ENCODE peak calls at places on chromosomes 11 and 22, in six cellular contexts. One of them, this sample, is unnamed.

GRCh38 chr11:8250446-8250845 is 13.2 kb downstream of the LMO1 start:
- DNase-seq in A549: no peak
- DNase-seq in astrocyte of the spinal cord: no peak
- DNase-seq in OCI-LY7: no peak
- DNase-seq in breast epithelium: peak; percentile 28
- DNase-seq in epithelial cell of esophagus: no peak
- DNase-seq in this sample: no peak

GRCh38 chr11:66020618-66021357 is 5.5 kb downstream of the CATSPER1 start:
- DNase-seq in astrocyte of the spinal cord: peak; percentile 70
- DNase-seq in A549: peak; percentile 64
- DNase-seq in epithelial cell of esophagus: peak; percentile 74
- DNase-seq in OCI-LY7: no peak
- DNase-seq in breast epithelium: no peak
- DNase-seq in this sample: no peak

GRCh38 chr11:1793091-1793490 is 29.4 kb upstream of the CTSD start:
- DNase-seq in A549: no peak
- DNase-seq in epithelial cell of esophagus: no peak
- DNase-seq in breast epithelium: no peak
- DNase-seq in OCI-LY7: no peak
- DNase-seq in astrocyte of the spinal cord: peak; percentile 36
- DNase-seq in this sample: no peak

GRCh38 chr11:45554230-45554967 is 111.0 kb downstream of the CHST1 start:
- DNase-seq in OCI-LY7: no peak
- DNase-seq in epithelial cell of esophagus: no peak
- DNase-seq in breast epithelium: no peak
- DNase-seq in astrocyte of the spinal cord: no peak
- DNase-seq in A549: no peak
- DNase-seq in this sample: no peak

GRCh38 chr11:111540114-111540920 is at the start of gene LAYN:
- DNase-seq in breast epithelium: peak; percentile 63
- DNase-seq in OCI-LY7: no peak
- DNase-seq in astrocyte of the spinal cord: peak; percentile 61
- DNase-seq in A549: no peak
- DNase-seq in epithelial cell of esophagus: peak; percentile 46
- DNase-seq in this sample: no peak

GRCh38 chr11:130403301-130403804 is 25.1 kb downstream of the ADAMTS8 start:
- DNase-seq in astrocyte of the spinal cord: peak; percentile 87
- DNase-seq in OCI-LY7: no peak
- DNase-seq in breast epithelium: no peak
- DNase-seq in epithelial cell of esophagus: peak; percentile 97
- DNase-seq in A549: no peak
- DNase-seq in this sample: peak; percentile 81

GRCh38 chr11:132874638-132875037 is 657.7 kb downstream of the OPCML start:
- DNase-seq in OCI-LY7: no peak
- DNase-seq in A549: no peak
- DNase-seq in epithelial cell of esophagus: peak; percentile 85
- DNase-seq in breast epithelium: no peak
- DNase-seq in astrocyte of the spinal cord: peak; percentile 88
- DNase-seq in this sample: peak; percentile 81

GRCh38 chr11:44179173-44179572 is 83.7 kb downstream of the EXT2 start:
- DNase-seq in OCI-LY7: no peak
- DNase-seq in A549: no peak
- DNase-seq in epithelial cell of esophagus: no peak
- DNase-seq in astrocyte of the spinal cord: peak; percentile 17
- DNase-seq in breast epithelium: no peak
- DNase-seq in this sample: no peak

GRCh38 chr11:100903284-100903683 is 216.2 kb downstream of the ARHGAP42 start:
- DNase-seq in epithelial cell of esophagus: no peak
- DNase-seq in A549: no peak
- DNase-seq in breast epithelium: no peak
- DNase-seq in OCI-LY7: no peak
- DNase-seq in astrocyte of the spinal cord: no peak
- DNase-seq in this sample: no peak

GRCh38 chr11:62792193-62792575 is 378 bp upstream of the TMEM223 start:
- DNase-seq in astrocyte of the spinal cord: no peak
- DNase-seq in epithelial cell of esophagus: no peak
- DNase-seq in OCI-LY7: no peak
- DNase-seq in breast epithelium: no peak
- DNase-seq in A549: no peak
- DNase-seq in this sample: no peak

GRCh38 chr11:111777094-111778046 is 11.2 kb upstream of the PPP2R1B start:
- DNase-seq in epithelial cell of esophagus: peak; percentile 77
- DNase-seq in astrocyte of the spinal cord: peak; percentile 84
- DNase-seq in A549: peak; percentile 47
- DNase-seq in OCI-LY7: peak; percentile 87
- DNase-seq in breast epithelium: no peak
- DNase-seq in this sample: peak; percentile 65

DNA sequence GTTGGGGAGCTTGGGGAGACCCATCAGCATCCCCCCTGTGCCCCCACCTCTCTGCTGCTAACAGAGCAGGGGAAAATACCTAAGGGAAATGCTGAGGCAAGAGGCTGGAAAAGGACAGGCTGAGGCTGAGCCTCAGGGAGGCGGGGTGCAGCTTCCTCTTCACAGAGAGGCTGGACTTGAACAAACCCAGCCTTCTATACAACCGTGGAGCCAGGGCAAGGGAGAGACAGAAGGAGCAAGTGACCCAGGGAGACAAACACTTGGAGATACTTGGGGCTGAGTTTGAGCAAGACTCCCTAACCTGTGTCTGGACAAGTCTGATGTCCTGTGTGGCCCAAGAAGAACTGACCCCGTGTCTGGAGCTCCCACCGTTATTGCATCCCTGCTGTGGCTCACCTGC is at the start of gene SLCO2B1:
- DNase-seq in breast epithelium: no peak
- DNase-seq in epithelial cell of esophagus: peak; percentile 19
- DNase-seq in OCI-LY7: no peak
- DNase-seq in astrocyte of the spinal cord: no peak
- DNase-seq in A549: no peak
- DNase-seq in this sample: no peak
- H3K4me3 ChIP-seq in breast epithelium: peak within 1 kb of the TSS; percentile 48
- H3K4me3 ChIP-seq in epithelial cell of esophagus: no peak within 1 kb of the TSS
- H3K4me3 ChIP-seq in OCI-LY7: no peak within 1 kb of the TSS
- H3K4me3 ChIP-seq in astrocyte of the spinal cord: no peak within 1 kb of the TSS
- H3K4me3 ChIP-seq in A549: no peak within 1 kb of the TSS
- H3K4me3 ChIP-seq in this sample: no peak within 1 kb of the TSS

GRCh38 chr22:49350441-49351121 is 477.1 kb downstream of the BRD1 start:
- DNase-seq in OCI-LY7: peak; percentile 83
- DNase-seq in A549: no peak
- DNase-seq in epithelial cell of esophagus: no peak
- DNase-seq in breast epithelium: peak; percentile 27
- DNase-seq in astrocyte of the spinal cord: no peak
- DNase-seq in this sample: no peak
- TF ChIP-seq CTCF in OCI-LY7: peak; percentile 75
- TF ChIP-seq CTCF in A549: no peak
- TF ChIP-seq CTCF in epithelial cell of esophagus: no peak
- TF ChIP-seq CTCF in breast epithelium: no peak
- TF ChIP-seq CTCF in astrocyte of the spinal cord: no peak
- TF ChIP-seq CTCF in this sample: no peak

GRCh38 chr11:76233196-76233921 is 27.1 kb upstream of the WNT11 start:
- DNase-seq in epithelial cell of esophagus: no peak
- DNase-seq in breast epithelium: no peak
- DNase-seq in astrocyte of the spinal cord: no peak
- DNase-seq in OCI-LY7: no peak
- DNase-seq in A549: no peak
- DNase-seq in this sample: no peak

GRCh38 chr11:76234704-76235232 is 28.5 kb upstream of the WNT11 start:
- DNase-seq in astrocyte of the spinal cord: no peak
- DNase-seq in epithelial cell of esophagus: no peak
- DNase-seq in A549: peak; percentile 60
- DNase-seq in breast epithelium: no peak
- DNase-seq in OCI-LY7: peak; percentile 51
- DNase-seq in this sample: no peak

GRCh38 chr11:76232026-76232665 is 25.8 kb upstream of the WNT11 start:
- DNase-seq in epithelial cell of esophagus: no peak
- DNase-seq in A549: no peak
- DNase-seq in astrocyte of the spinal cord: no peak
- DNase-seq in OCI-LY7: peak; percentile 51
- DNase-seq in breast epithelium: no peak
- DNase-seq in this sample: no peak

GRCh38 chr11:76235233-76236091 is 29.2 kb upstream of the WNT11 start:
- DNase-seq in OCI-LY7: peak; percentile 94
- DNase-seq in A549: peak; percentile 98
- DNase-seq in astrocyte of the spinal cord: peak; percentile 95
- DNase-seq in epithelial cell of esophagus: peak; percentile 82
- DNase-seq in breast epithelium: peak; percentile 90
- DNase-seq in this sample: peak; percentile 86

GRCh38 chr11:76233936-76234703 is 27.8 kb upstream of the WNT11 start:
- DNase-seq in epithelial cell of esophagus: peak; percentile 28
- DNase-seq in OCI-LY7: peak; percentile 83
- DNase-seq in breast epithelium: no peak
- DNase-seq in A549: no peak
- DNase-seq in astrocyte of the spinal cord: peak; percentile 23
- DNase-seq in this sample: no peak
- H3K4me3 ChIP-seq in epithelial cell of esophagus: peak overlapping the region; percentile 76
- H3K4me3 ChIP-seq in OCI-LY7: peak overlapping the region; percentile 79
- H3K4me3 ChIP-seq in breast epithelium: peak overlapping the region; percentile 74
- H3K4me3 ChIP-seq in A549: peak overlapping the region; percentile 61
- H3K4me3 ChIP-seq in astrocyte of the spinal cord: peak overlapping the region; percentile 93
- H3K4me3 ChIP-seq in this sample: peak overlapping the region; percentile 81

DNA sequence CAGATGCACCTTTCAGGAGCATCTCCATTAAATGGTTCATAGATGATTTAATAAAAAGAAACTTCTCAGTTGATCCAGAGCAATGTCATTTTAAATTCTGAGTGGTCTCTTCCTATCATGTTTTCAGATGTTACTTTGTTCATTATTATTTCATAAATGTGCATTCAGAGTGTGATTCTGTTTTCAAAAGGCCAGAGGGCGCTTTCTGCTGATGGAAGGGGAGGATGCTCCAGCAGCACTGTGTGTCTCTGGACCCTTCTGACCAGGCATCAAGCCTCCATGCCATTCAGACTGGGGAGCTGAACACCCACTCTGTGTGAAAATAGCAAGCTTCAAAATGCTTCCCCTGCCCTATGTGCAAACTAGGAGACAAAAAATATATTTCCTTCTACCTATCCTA is 23.9 kb upstream of the CRTAM start:
- DNase-seq in astrocyte of the spinal cord: no peak
- DNase-seq in OCI-LY7: no peak
- DNase-seq in epithelial cell of esophagus: peak; percentile 11
- DNase-seq in A549: no peak
- DNase-seq in breast epithelium: no peak
- DNase-seq in this sample: no peak
- TF ChIP-seq CTCF in astrocyte of the spinal cord: peak; percentile 14
- TF ChIP-seq CTCF in OCI-LY7: peak; percentile 57
- TF ChIP-seq CTCF in epithelial cell of esophagus: peak; percentile 33
- TF ChIP-seq CTCF in A549: peak; percentile 11
- TF ChIP-seq CTCF in breast epithelium: no peak
- TF ChIP-seq CTCF in this sample: peak; percentile 37

DNA sequence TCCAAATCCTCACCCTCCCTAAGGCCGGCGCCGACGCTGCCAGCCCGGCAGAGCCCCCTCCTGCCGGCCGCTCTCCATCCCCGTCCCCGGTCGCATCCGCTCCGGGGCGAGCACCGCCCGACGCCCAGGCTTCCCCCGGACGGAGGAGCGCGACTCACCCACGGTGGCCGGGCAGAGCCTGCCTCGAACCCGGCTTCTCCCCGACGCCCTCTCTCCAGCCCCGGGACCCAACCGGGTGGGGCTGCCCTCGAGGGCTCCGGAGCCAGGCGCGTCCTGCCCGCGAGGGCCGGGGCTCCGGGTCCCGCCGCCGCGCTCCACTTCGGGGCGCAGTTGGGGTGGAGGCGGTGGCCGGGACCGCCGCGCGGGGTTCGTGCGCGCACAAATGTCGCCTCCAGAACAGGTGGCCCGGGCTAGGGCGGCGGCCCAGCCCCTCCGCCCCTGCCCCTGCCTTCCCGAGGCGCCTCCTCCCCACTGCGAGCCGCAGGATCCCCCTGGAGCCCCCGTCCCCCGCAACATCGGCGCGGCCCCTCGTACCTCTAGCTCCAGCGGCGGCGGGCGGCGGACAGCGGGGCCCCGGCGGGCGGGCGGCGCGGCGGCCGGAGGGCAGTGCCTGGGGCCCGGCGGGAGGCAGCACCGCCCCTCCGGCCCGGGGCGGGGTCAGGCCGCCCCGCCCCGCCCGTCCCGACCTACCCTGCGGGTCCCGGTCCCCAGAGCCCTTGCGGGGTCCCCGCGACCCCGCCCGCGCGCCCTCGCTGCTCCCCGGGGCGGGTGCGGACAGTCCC is at the start of gene A4GALT:
- DNase-seq in astrocyte of the spinal cord: no peak
- DNase-seq in epithelial cell of esophagus: no peak
- DNase-seq in breast epithelium: no peak
- DNase-seq in OCI-LY7: peak; percentile 61
- DNase-seq in A549: no peak
- DNase-seq in this sample: no peak
- H3K4me3 ChIP-seq in astrocyte of the spinal cord: peak within 1 kb of the TSS; percentile 47
- H3K4me3 ChIP-seq in epithelial cell of esophagus: peak within 1 kb of the TSS; percentile 53
- H3K4me3 ChIP-seq in breast epithelium: peak within 1 kb of the TSS; percentile 98
- H3K4me3 ChIP-seq in OCI-LY7: peak within 1 kb of the TSS; percentile 83
- H3K4me3 ChIP-seq in A549: peak within 1 kb of the TSS; percentile 85
- H3K4me3 ChIP-seq in this sample: peak within 1 kb of the TSS; percentile 49

DNA sequence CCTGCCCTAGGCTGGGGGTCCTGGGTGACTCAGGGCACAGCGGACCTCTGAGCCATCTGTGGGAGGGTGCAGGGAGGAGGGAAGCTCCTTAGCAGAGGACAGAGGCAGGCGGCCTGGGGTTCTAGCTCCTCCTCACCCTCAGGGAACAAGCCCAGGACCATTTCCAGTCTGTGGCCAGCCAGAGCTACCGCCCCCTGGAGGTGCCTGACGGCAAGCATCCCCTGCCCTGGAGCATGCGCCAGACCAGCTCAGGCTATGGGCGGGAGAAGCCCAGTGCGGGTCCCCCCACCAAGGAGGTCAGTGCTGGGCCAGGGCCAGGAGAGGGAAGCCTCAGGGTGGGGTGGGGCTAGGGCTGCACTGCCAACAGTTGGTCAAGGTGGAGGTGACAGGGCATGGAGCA is 26.0 kb upstream of the LRRC10B start:
- DNase-seq in astrocyte of the spinal cord: no peak
- DNase-seq in breast epithelium: no peak
- DNase-seq in A549: peak; percentile 67
- DNase-seq in epithelial cell of esophagus: no peak
- DNase-seq in OCI-LY7: peak; percentile 15
- DNase-seq in this sample: no peak
- TF ChIP-seq CTCF in astrocyte of the spinal cord: peak; percentile 65
- TF ChIP-seq CTCF in breast epithelium: no peak
- TF ChIP-seq CTCF in A549: peak; percentile 40
- TF ChIP-seq CTCF in epithelial cell of esophagus: peak; percentile 51
- TF ChIP-seq CTCF in OCI-LY7: peak; percentile 73
- TF ChIP-seq CTCF in this sample: peak; percentile 64

This sample was measured in astrocyte of the cerebellum.